ENCODE peak calls at places on chromosomes 7 and 10, in ten cellular contexts. S is neural crest cell; N is GM13976; H is A673; V is stimulated activated CD8-positive, alpha-beta memory T cell treated with anti-CD3 and anti-CD28 coated beads, Interleukin-7, amount 100 ng/mL, for 24 hours; J is DMS79; Q is endothelial cell; A is T-helper 9 cell; G is activated CD8-positive, alpha-beta T cell treated with anti-CD3 and anti-CD28 coated beads for 36 hours; M is NCI-H774. U is an unnamed sample.

GRCh38 chr7:41640487-41640886 is 62.4 kb downstream of the INHBA start:
- DNase-seq in S (no peak), N (no peak), H (no peak), V (no peak), J (no peak), Q (no peak), A (no peak), G (no peak), M (no peak), U (no peak)

GRCh38 chr7:105787793-105788192 is 88.6 kb downstream of the ATXN7L1 start:
- DNase-seq in S (no peak), N (no peak), H (no peak), V (no peak), J (no peak), Q (no peak), A (no peak), G (no peak), M (no peak), U (no peak)

GRCh38 chr10:23965880-23966279 is 243.1 kb upstream of the KIAA1217 start:
- DNase-seq in S (no peak), N (no peak), H (no peak), V (no peak), J (no peak), Q (no peak), A (no peak), G (no peak), M (no peak), U (no peak)

GRCh38 chr10:28326516-28327493 is 23.9 kb upstream of the MPP7 start:
- DNase-seq in S (no peak), N (no peak), H (no peak), V (no peak), J (no peak), Q (no peak), A (no peak), G (no peak), M (no peak), U (no peak)

GRCh38 chr7:67453981-67454380 is 457.3 kb downstream of the TYW1 start:
- DNase-seq in S (no peak), N (no peak), H (no peak), V (no peak), J (no peak), Q (no peak), A (no peak), G (no peak), M (peak), U (no peak)

GRCh38 chr10:124517931-124518330 is 56.3 kb downstream of the LHPP start:
- DNase-seq in S (no peak), N (no peak), H (no peak), V (no peak), J (no peak), Q (no peak), A (no peak), G (no peak), M (no peak), U (no peak)

GRCh38 chr7:300546-301290 is 10.7 kb downstream of the FOXL3 start:
- DNase-seq in S (no peak), N (no peak), H (no peak), V (no peak), J (no peak), Q (no peak), A (no peak), G (no peak), M (no peak), U (no peak)

GRCh38 chr7:15998617-15999016 is 312.1 kb upstream of the MEOX2 start:
- DNase-seq in S (no peak), N (no peak), H (no peak), V (no peak), J (no peak), Q (no peak), A (no peak), G (no peak), M (no peak), U (no peak)

GRCh38 chr10:68348265-68348741 is 15.6 kb upstream of the PBLD start:
- DNase-seq in S (peak), N (peak), H (peak), V (peak), J (no peak), Q (peak), A (peak), G (peak), M (no peak), U (no peak)

GRCh38 chr7:16130127-16131110 is 290.9 kb downstream of the CRPPA start:
- DNase-seq in S (no peak), N (no peak), H (no peak), V (no peak), J (no peak), Q (no peak), A (no peak), G (no peak), M (no peak), U (no peak)

GRCh38 chr7:151917791-151918311 is 38.4 kb upstream of the GALNTL5 start:
- DNase-seq in S (no peak), N (no peak), H (no peak), V (no peak), J (no peak), Q (no peak), A (no peak), G (no peak), M (no peak), U (no peak)

GRCh38 chr7:102300643-102301211 is 14.1 kb downstream of the SH2B2 start:
- DNase-seq in S (peak), N (no peak), H (no peak), V (no peak), J (no peak), Q (peak), A (no peak), G (no peak), M (no peak), U (no peak)

GRCh38 chr7:135240446-135240845 is 6.8 kb downstream of the STRA8 start:
- DNase-seq in S (no peak), N (no peak), H (no peak), V (no peak), J (no peak), Q (no peak), A (no peak), G (no peak), M (no peak), U (no peak)

GRCh38 chr10:132452216-132452650 is 55.2 kb downstream of the PWWP2B start:
- DNase-seq in S (no peak), N (no peak), H (no peak), V (no peak), J (no peak), Q (no peak), A (no peak), G (peak), M (no peak), U (no peak)

GRCh38 chr7:25143763-25144162 is 18.7 kb upstream of the CYCS start:
- DNase-seq in S (no peak), N (no peak), H (no peak), V (no peak), J (no peak), Q (no peak), A (no peak), G (no peak), M (no peak), U (no peak)

GRCh38 chr7:74051629-74052410 is 23.8 kb downstream of the ELN start:
- DNase-seq in S (peak), N (no peak), H (no peak), V (no peak), J (no peak), Q (peak), A (no peak), G (peak), M (no peak), U (no peak)

GRCh38 chr7:131619336-131620305 is 63.2 kb upstream of the PODXL start:
- DNase-seq in S (no peak), N (no peak), H (no peak), V (no peak), J (no peak), Q (no peak), A (no peak), G (no peak), M (no peak), U (no peak)

GRCh38 chr10:6929157-6929830 is 349.2 kb upstream of the PRKCQ start:
- DNase-seq in S (no peak), N (no peak), H (no peak), V (no peak), J (no peak), Q (no peak), A (no peak), G (no peak), M (no peak), U (no peak)

GRCh38 chr7:102811942-102812678 is 63.3 kb downstream of the FAM185A start:
- DNase-seq in S (no peak), N (no peak), H (peak), V (no peak), J (no peak), Q (no peak), A (no peak), G (no peak), M (no peak), U (no peak)

GRCh38 chr7:3244241-3244814 is 56.7 kb upstream of the SDK1 start:
- DNase-seq in S (no peak), N (no peak), H (no peak), V (no peak), J (no peak), Q (no peak), A (no peak), G (no peak), M (no peak), U (no peak)

GRCh38 chr7:90669492-90669891 is 73.4 kb downstream of the CDK14 start:
- DNase-seq in S (no peak), N (no peak), H (no peak), V (no peak), J (no peak), Q (no peak), A (no peak), G (no peak), M (no peak), U (no peak)

GRCh38 chr7:143455494-143455893 is 12.2 kb downstream of the TAS2R60 start:
- DNase-seq in S (no peak), N (no peak), H (no peak), V (no peak), J (no peak), Q (no peak), A (no peak), G (no peak), M (no peak), U (no peak)

GRCh38 chr7:139714163-139714901 is 63.5 kb downstream of the HIPK2 start:
- DNase-seq in S (no peak), N (peak), H (no peak), V (no peak), J (no peak), Q (no peak), A (no peak), G (no peak), M (no peak), U (no peak)

GRCh38 chr7:102425639-102426267 is 7.6 kb upstream of the ORAI2 start:
- DNase-seq in S (no peak), N (peak), H (no peak), V (peak), J (no peak), Q (no peak), A (peak), G (peak), M (no peak), U (no peak)